ENCODE peak calls at places on chromosomes 6 and 20, in nine cellular contexts. N is K562, C is sigmoid colon, L is suprapubic skin, G is transverse colon, P is breast epithelium, W is stomach, I is Panc1, F is HepG2. S is an unnamed sample. For H3K4me1, the result is how much of the 10 kb centered on the place peaks cover.

GRCh38 chr6:56690519-56691200 is 48.0 kb upstream of the DST start:
- DNase-seq in P (no peak), G (no peak), N (no peak), F (peak), I (peak), C (no peak), L (no peak), W (no peak), S (no peak)

GRCh38 chr6:6815732-6816131 is 227.2 kb downstream of the LY86 start:
- DNase-seq in I (no peak), C (no peak), N (no peak), G (no peak), L (no peak), F (no peak), W (no peak), P (no peak), S (no peak)

GRCh38 chr6:157280947-157281346 is 42.4 kb downstream of the TMEM242 start:
- DNase-seq in C (no peak), N (no peak), W (no peak), F (no peak), G (no peak), I (no peak), P (no peak), L (no peak), S (no peak)

GRCh38 chr6:34030831-34031566 is 114.9 kb downstream of the GRM4 start:
- DNase-seq in W (no peak), N (no peak), C (no peak), G (no peak), P (no peak), I (no peak), F (no peak), L (no peak), S (no peak)

GRCh38 chr6:22467645-22468044 is 101.7 kb upstream of the HDGFL1 start:
- DNase-seq in W (peak), N (no peak), C (no peak), F (no peak), P (no peak), G (no peak), L (no peak), I (no peak), S (no peak)

GRCh38 chr6:166677941-166678340 is 50.9 kb upstream of the RPS6KA2 start:
- DNase-seq in F (no peak), W (no peak), P (no peak), L (no peak), G (no peak), I (no peak), N (no peak), C (no peak), S (no peak)

GRCh38 chr6:101391772-101392560 is 1.5 kb upstream of the GRIK2 start:
- DNase-seq in F (no peak), I (no peak), G (no peak), P (no peak), L (no peak), N (no peak), C (no peak), W (no peak), S (peak)

GRCh38 chr6:1652842-1653241 is 43.1 kb downstream of the FOXC1 start:
- DNase-seq in L (no peak), C (no peak), W (no peak), N (no peak), P (no peak), I (no peak), F (no peak), G (no peak), S (no peak)

GRCh38 chr20:62405108-62405980 is 1.7 kb downstream of the CABLES2 start:
- DNase-seq in F (peak), N (peak), G (no peak), W (peak), P (no peak), I (no peak), C (peak), L (no peak), S (no peak)

GRCh38 chr20:21571841-21572690 is 58.2 kb upstream of the NKX2-2 start:
- DNase-seq in W (no peak), G (no peak), I (peak), L (no peak), N (peak), C (no peak), F (peak), P (no peak), S (no peak)

GRCh38 chr6:4294636-4295035 is 159.3 kb upstream of the ECI2 start:
- DNase-seq in N (no peak), L (no peak), W (no peak), I (no peak), C (no peak), G (no peak), F (no peak), P (no peak), S (no peak)

GRCh38 chr20:38231786-38232130 is 28.8 kb downstream of the KIAA1755 start:
- DNase-seq in G (no peak), F (no peak), N (no peak), W (no peak), I (no peak), P (no peak), C (peak), L (no peak), S (no peak)

GRCh38 chr6:137217801-137218472 is 1.2 kb downstream of the IFNGR1 start:
- DNase-seq in I (no peak), N (peak), L (no peak), G (peak), F (peak), C (no peak), W (no peak), P (no peak), S (no peak)

GRCh38 chr6:23559587-23560343 is 566.2 kb upstream of the NRSN1 start:
- DNase-seq in F (peak), L (no peak), I (no peak), P (no peak), N (no peak), C (no peak), W (no peak), G (peak), S (no peak)

GRCh38 chr6:158068893-158069799 is 87.5 kb downstream of the SYNJ2 start:
- DNase-seq in L (no peak), C (peak), N (peak), W (peak), I (no peak), P (peak), G (peak), F (no peak), S (no peak)

GRCh38 chr6:159004592-159004991 is 4.6 kb upstream of the RSPH3 start:
- DNase-seq in L (no peak), F (no peak), P (no peak), C (no peak), N (no peak), G (no peak), W (no peak), I (no peak), S (no peak)

GRCh38 chr6:113344969-113345368 is 512.2 kb upstream of the MARCKS start:
- DNase-seq in W (no peak), N (no peak), L (no peak), F (no peak), P (no peak), I (no peak), G (no peak), C (no peak), S (no peak)

GRCh38 chr6:157169656-157170055 is 153.7 kb downstream of the TMEM242 start:
- DNase-seq in N (no peak), I (no peak), L (no peak), F (no peak), G (no peak), W (no peak), C (no peak), P (no peak), S (no peak)

GRCh38 chr6:129345890-129346289 is 364.1 kb downstream of the ARHGAP18 start:
- DNase-seq in N (no peak), L (no peak), G (no peak), I (no peak), P (no peak), C (no peak), F (no peak), W (no peak), S (no peak)

GRCh38 chr6:167493961-167494697 is 169.2 kb downstream of the TTLL2 start:
- DNase-seq in F (no peak), N (no peak), C (peak), P (no peak), L (no peak), G (peak), I (no peak), W (no peak), S (no peak)

GRCh38 chr20:51447097-51447764 is 95.3 kb downstream of the NFATC2 start:
- DNase-seq in C (peak), F (peak), I (peak), G (peak), L (peak), W (no peak), N (no peak), P (peak), S (no peak)

GRCh38 chr6:158207452-158207788 is 39.3 kb downstream of the GTF2H5 start:
- DNase-seq in P (no peak), W (no peak), C (no peak), I (no peak), G (no peak), N (no peak), L (no peak), F (peak), S (no peak)

GRCh38 chr6:92723390-92723931 is 695.9 kb downstream of the EPHA7 start:
- DNase-seq in G (no peak), C (peak), L (peak), W (no peak), F (no peak), N (no peak), P (no peak), I (no peak), S (no peak)

GRCh38 chr6:128370072-128370471 is 150.3 kb downstream of the PTPRK start:
- DNase-seq in F (peak), I (no peak), L (no peak), C (no peak), W (no peak), P (no peak), G (no peak), N (no peak), S (no peak)

GRCh38 chr6:146361367-146361924 is 182.2 kb upstream of the RAB32 start:
- DNase-seq in G (no peak), L (no peak), I (no peak), C (no peak), W (no peak), F (no peak), P (no peak), N (no peak), S (no peak)

GRCh38 chr6:128492386-128492785 is 28.0 kb downstream of the PTPRK start:
- DNase-seq in C (no peak), G (no peak), I (no peak), W (peak), F (no peak), L (no peak), P (peak), N (no peak), S (no peak)

GRCh38 chr6:135904666-135905065 is 53.2 kb downstream of the PDE7B start:
- DNase-seq in I (no peak), P (no peak), C (no peak), W (no peak), N (no peak), G (no peak), F (no peak), L (no peak), S (no peak)

GRCh38 chr6:157615411-157615763 is 207.7 kb upstream of the SNX9 start:
- DNase-seq in N (no peak), I (no peak), F (no peak), L (no peak), G (peak), W (no peak), P (no peak), C (no peak), S (no peak)

GRCh38 chr6:42453649-42454427 is 2.1 kb upstream of the TRERF1 start:
- DNase-seq in F (no peak), W (peak), L (peak), P (peak), I (no peak), C (peak), N (no peak), G (peak), S (peak)

GRCh38 chr6:20540683-20541082 is 6.4 kb downstream of the CDKAL1 start:
- DNase-seq in C (no peak), N (no peak), F (peak), P (no peak), I (no peak), W (no peak), L (no peak), G (no peak), S (no peak)

GRCh38 chr6:48041894-48042293 is 69.1 kb downstream of the PTCHD4 start:
- DNase-seq in C (no peak), F (peak), G (no peak), I (no peak), W (no peak), N (no peak), P (no peak), L (no peak), S (no peak)

GRCh38 chr6:118739976-118740771 is 88.8 kb upstream of the CEP85L start:
- DNase-seq in L (no peak), F (no peak), N (no peak), I (no peak), C (no peak), G (no peak), P (no peak), W (no peak), S (no peak)

GRCh38 chr6:98835149-98836024 is 1.0 kb downstream of the POU3F2 start:
- DNase-seq in F (no peak), N (no peak), G (no peak), L (peak), P (no peak), C (peak), W (no peak), I (no peak), S (no peak)

GRCh38 chr20:59443558-59443957 is 143.1 kb downstream of the EDN3 start:
- DNase-seq in P (no peak), G (no peak), F (no peak), W (no peak), C (no peak), I (no peak), N (no peak), L (no peak), S (no peak)

GRCh38 chr20:33277471-33278441 is 5.3 kb upstream of the BPIFB1 start:
- DNase-seq in N (no peak), G (no peak), P (no peak), F (peak), C (no peak), L (peak), I (no peak), W (peak), S (no peak)

GRCh38 chr20:59031326-59032022 is 661 bp downstream of the ATP5F1E start:
- DNase-seq in F (peak), P (no peak), G (no peak), N (no peak), C (no peak), W (no peak), L (no peak), I (no peak), S (peak)

GRCh38 chr6:52157301-52157930 is 28.8 kb upstream of the IL17A start:
- DNase-seq in F (no peak), I (no peak), C (no peak), P (no peak), N (no peak), L (no peak), G (no peak), W (no peak), S (peak)

GRCh38 chr6:37155394-37156312 is 14.3 kb upstream of the PIM1 start:
- DNase-seq in F (no peak), C (no peak), N (peak), P (no peak), W (peak), G (peak), I (no peak), L (no peak), S (no peak)
- TF ChIP-seq POLR2AphosphoS5 in F (no peak), C (no peak), N (no peak), P (no peak), W (no peak), G (no peak), I (no peak), L (no peak), S (no peak)

GRCh38 chr20:24837721-24838456 is 111.2 kb upstream of the CST7 start:
- DNase-seq in N (no peak), P (no peak), I (no peak), C (no peak), G (no peak), F (no peak), L (no peak), W (no peak), S (no peak)
- H3K4me1 ChIP-seq in N (under half), P (under half), I (under half), C (under half), G (under half), F (under half), L (under half), W (under half), S (under half)

DNA sequence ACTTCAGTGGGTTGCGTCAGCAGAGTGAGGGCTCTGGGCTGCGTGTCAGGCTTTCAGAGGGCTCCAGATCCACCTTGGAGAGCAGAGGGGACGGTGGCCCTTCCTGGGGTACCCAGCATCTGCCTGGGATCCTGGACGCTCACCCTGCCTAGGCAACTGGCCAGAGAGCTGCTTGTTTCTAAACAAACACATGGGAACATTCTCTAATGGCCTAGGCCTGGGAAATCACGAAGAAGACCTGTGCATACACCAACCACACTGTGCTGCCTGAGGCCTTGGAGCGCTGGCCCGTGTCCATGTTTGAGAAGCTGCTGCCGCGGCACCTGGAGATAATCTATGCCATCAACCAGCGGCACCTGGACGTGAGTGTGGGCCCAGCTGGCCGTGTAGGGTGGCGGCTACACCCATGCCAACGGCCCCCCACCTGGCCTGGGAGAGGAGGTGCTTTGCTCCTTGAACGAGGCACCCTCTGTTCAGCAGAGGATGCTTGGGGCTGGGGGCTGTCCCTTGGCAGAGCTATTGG is 32.2 kb downstream of the PYGB start:
- DNase-seq in L (peak), P (peak), N (no peak), C (peak), W (peak), G (peak), I (no peak), F (no peak), S (no peak)
- TF ChIP-seq POLR2AphosphoS5 in L (no peak), P (no peak), N (no peak), C (peak), W (no peak), G (no peak), I (no peak), F (no peak), S (peak)

GRCh38 chr20:53929974-53930650 is 140.3 kb downstream of the BCAS1 start:
- DNase-seq in G (no peak), W (no peak), L (peak), C (no peak), N (no peak), F (no peak), I (no peak), P (no peak), S (no peak)

GRCh38 chr20:53929399-53929798 is 141.0 kb downstream of the BCAS1 start:
- DNase-seq in G (no peak), F (no peak), I (no peak), L (peak), P (no peak), C (no peak), W (no peak), N (no peak), S (no peak)

GRCh38 chr20:53933232-53933846 is 137.1 kb downstream of the BCAS1 start:
- DNase-seq in I (no peak), F (no peak), L (no peak), W (no peak), G (no peak), N (no peak), P (no peak), C (no peak), S (no peak)

GRCh38 chr20:53931597-53931996 is 138.8 kb downstream of the BCAS1 start:
- DNase-seq in F (no peak), P (no peak), N (no peak), L (no peak), I (no peak), W (no peak), C (no peak), G (no peak), S (no peak)

DNA sequence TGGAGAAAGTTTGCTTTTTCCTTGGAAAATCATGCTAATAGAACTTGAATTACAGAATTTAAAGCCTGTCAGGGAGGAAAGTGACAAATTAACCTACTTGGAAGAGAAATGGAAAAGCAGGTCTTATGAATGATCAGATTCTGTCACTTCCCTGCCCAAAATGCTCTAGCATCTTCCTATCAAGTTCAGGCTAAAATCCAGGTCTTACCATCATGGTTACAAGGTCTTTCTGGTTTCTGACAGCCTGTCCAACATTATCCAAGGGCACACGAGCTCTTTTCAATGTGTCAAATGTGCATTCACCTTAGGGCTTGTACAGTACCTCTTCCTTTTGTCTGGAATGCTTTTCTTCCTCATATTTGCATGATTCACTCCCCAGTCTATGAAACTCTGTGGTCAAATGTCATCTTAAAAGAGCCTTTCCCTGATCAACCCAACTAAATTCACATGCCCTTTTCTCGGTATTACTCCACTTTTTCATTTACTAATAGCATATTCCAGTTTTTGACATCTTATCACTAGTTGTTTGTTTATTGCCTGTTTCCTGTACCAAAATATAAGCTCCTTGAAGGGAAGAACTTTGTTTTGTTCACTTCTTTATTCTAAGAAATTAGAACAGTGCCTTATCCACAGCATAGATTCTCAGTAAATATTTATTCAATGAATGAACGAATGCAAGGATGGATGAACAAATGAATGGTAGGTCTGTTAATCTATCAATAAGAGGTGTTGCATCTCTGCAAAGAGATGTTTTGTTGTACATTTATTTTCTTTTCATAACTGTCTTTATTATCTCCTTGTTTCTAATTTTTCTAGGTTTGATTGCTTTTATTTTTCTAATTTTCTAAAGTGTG is 139.5 kb downstream of the BCAS1 start:
- DNase-seq in G (no peak), P (no peak), N (no peak), I (no peak), C (no peak), F (no peak), W (no peak), L (no peak), S (no peak)
- H3K4me1 ChIP-seq in G (under half), P (under half), N (under half), I (half or more), C (under half), F (under half), W (under half), L (under half), S (under half)

DNA sequence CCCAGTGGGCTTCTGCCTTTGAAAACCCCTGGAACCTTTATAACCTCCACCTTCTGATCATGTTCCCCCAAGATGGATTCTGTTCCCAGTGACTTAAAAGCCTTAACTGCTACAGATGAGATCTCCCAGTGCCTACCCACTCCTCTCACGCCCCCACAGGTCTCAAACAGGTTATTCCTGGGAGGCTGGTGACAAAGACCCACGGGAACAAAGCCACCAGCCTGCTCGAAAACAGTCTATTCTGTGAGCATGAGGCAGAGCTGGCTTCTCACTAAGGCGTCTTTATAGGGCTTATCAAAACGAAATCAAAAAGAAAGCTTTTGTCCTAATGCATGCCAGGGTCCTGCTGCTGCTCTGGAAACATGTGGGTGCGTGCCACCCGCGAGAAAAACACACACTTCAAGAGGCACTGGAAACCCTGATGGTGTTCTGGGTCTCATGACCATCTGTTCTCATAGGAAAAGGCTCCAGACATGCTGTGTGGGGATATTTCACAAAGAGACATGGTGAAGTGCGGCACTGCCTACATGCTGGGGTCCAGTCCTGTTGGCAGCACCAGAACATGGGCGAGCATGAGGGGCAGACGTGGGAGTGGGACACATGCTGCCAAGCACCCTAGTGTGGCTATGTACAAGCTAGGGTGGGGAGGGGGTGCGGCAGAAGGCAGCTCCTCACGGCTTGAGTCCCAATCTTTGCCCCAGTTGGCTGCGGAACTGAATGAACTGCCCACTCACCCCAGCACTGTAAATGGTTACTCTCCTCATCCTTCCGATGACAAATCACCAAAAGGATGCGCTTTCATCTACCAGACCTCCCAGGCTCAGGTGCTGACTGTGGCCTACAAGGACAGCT is 2.1 kb downstream of the FKBP1A start:
- DNase-seq in F (no peak), I (no peak), N (no peak), W (no peak), L (no peak), G (no peak), C (no peak), P (no peak), S (peak)
- TF ChIP-seq POLR2AphosphoS5 in F (no peak), I (peak), N (no peak), W (no peak), L (no peak), G (no peak), C (no peak), P (no peak), S (no peak)